ENCODE peak calls at places on chromosomes 2 and 18, in five cellular contexts. One of them, this sample, is unnamed.
A peak's percentile ranks its signal among the peaks of the same experiment; 100 is the strongest.

GRCh38 chr2:177543007-177543760 is 150.6 kb downstream of the AGPS start:
- DNase-seq in lower leg skin: no peak
- DNase-seq in heart right ventricle: no peak
- DNase-seq in HFF-Myc: no peak
- DNase-seq in EH: peak; percentile 74
- DNase-seq in this sample: no peak

GRCh38 chr2:27885246-27885645 is 4.9 kb downstream of the RBKS start:
- DNase-seq in lower leg skin: no peak
- DNase-seq in heart right ventricle: no peak
- DNase-seq in HFF-Myc: no peak
- DNase-seq in EH: peak; percentile 48
- DNase-seq in this sample: no peak

GRCh38 chr2:231821908-231822307 is 35.7 kb downstream of the COPS7B start:
- DNase-seq in lower leg skin: no peak
- DNase-seq in heart right ventricle: no peak
- DNase-seq in HFF-Myc: no peak
- DNase-seq in EH: no peak
- DNase-seq in this sample: no peak

GRCh38 chr2:70143314-70144150 is 47.3 kb downstream of the C2orf42 start:
- DNase-seq in lower leg skin: peak; percentile 90
- DNase-seq in heart right ventricle: no peak
- DNase-seq in HFF-Myc: no peak
- DNase-seq in EH: peak; percentile 61
- DNase-seq in this sample: peak; percentile 68

GRCh38 chr2:237727363-237727762 is 71.2 kb upstream of the RBM44 start:
- DNase-seq in lower leg skin: peak; percentile 75
- DNase-seq in heart right ventricle: no peak
- DNase-seq in HFF-Myc: no peak
- DNase-seq in EH: peak; percentile 55
- DNase-seq in this sample: peak; percentile 69

GRCh38 chr18:59950215-59950944 is 50.6 kb downstream of the PMAIP1 start:
- DNase-seq in lower leg skin: no peak
- DNase-seq in heart right ventricle: no peak
- DNase-seq in HFF-Myc: no peak
- DNase-seq in EH: no peak
- DNase-seq in this sample: no peak

GRCh38 chr2:144453039-144453336 is 66.9 kb downstream of the ZEB2 start:
- DNase-seq in lower leg skin: no peak
- DNase-seq in heart right ventricle: no peak
- DNase-seq in HFF-Myc: no peak
- DNase-seq in EH: peak; percentile 33
- DNase-seq in this sample: no peak

GRCh38 chr2:237259201-237259600 is 154.8 kb downstream of the COL6A3 start:
- DNase-seq in lower leg skin: no peak
- DNase-seq in heart right ventricle: no peak
- DNase-seq in HFF-Myc: no peak
- DNase-seq in EH: peak; percentile 89
- DNase-seq in this sample: no peak

GRCh38 chr2:67165141-67165990 is 231.8 kb upstream of the ETAA1 start:
- DNase-seq in lower leg skin: no peak
- DNase-seq in heart right ventricle: no peak
- DNase-seq in HFF-Myc: no peak
- DNase-seq in EH: no peak
- DNase-seq in this sample: no peak

GRCh38 chr2:127410871-127411396 is 7.3 kb upstream of the PROC start:
- DNase-seq in lower leg skin: no peak
- DNase-seq in heart right ventricle: no peak
- DNase-seq in HFF-Myc: peak; percentile 68
- DNase-seq in EH: peak; percentile 92
- DNase-seq in this sample: no peak

GRCh38 chr18:54405290-54405689 is 47.6 kb downstream of the C18orf54 start:
- DNase-seq in lower leg skin: no peak
- DNase-seq in heart right ventricle: no peak
- DNase-seq in HFF-Myc: no peak
- DNase-seq in EH: no peak
- DNase-seq in this sample: no peak

GRCh38 chr2:71070294-71071025 is 2.0 kb downstream of the NAGK start:
- DNase-seq in lower leg skin: peak; percentile 89
- DNase-seq in heart right ventricle: no peak
- DNase-seq in HFF-Myc: no peak
- DNase-seq in EH: peak; percentile 59
- DNase-seq in this sample: no peak

GRCh38 chr2:229728360-229728759 is 14.0 kb upstream of the DNER start:
- DNase-seq in lower leg skin: no peak
- DNase-seq in heart right ventricle: no peak
- DNase-seq in HFF-Myc: no peak
- DNase-seq in EH: peak; percentile 35
- DNase-seq in this sample: no peak

GRCh38 chr18:67599277-67599676 is 82.8 kb upstream of the DSEL start:
- DNase-seq in lower leg skin: no peak
- DNase-seq in heart right ventricle: no peak
- DNase-seq in HFF-Myc: peak; percentile 38
- DNase-seq in EH: peak; percentile 60
- DNase-seq in this sample: no peak

GRCh38 chr2:3210257-3210656 is 167.4 kb downstream of the EIPR1 start:
- DNase-seq in lower leg skin: no peak
- DNase-seq in heart right ventricle: no peak
- DNase-seq in HFF-Myc: no peak
- DNase-seq in EH: no peak
- DNase-seq in this sample: no peak

GRCh38 chr2:174970092-174970491 is 35.1 kb downstream of the CHN1 start:
- DNase-seq in lower leg skin: no peak
- DNase-seq in heart right ventricle: no peak
- DNase-seq in HFF-Myc: no peak
- DNase-seq in EH: peak; percentile 25
- DNase-seq in this sample: no peak

GRCh38 chr18:34122724-34123334 is 101.9 kb downstream of the NOL4 start:
- DNase-seq in lower leg skin: no peak
- DNase-seq in heart right ventricle: no peak
- DNase-seq in HFF-Myc: peak; percentile 30
- DNase-seq in EH: peak; percentile 44
- DNase-seq in this sample: no peak

GRCh38 chr2:207423886-207424285 is 105.9 kb upstream of the CREB1 start:
- DNase-seq in lower leg skin: no peak
- DNase-seq in heart right ventricle: no peak
- DNase-seq in HFF-Myc: peak; percentile 79
- DNase-seq in EH: peak; percentile 96
- DNase-seq in this sample: no peak

GRCh38 chr2:130390460-130391057 is 34.7 kb downstream of the PTPN18 start:
- DNase-seq in lower leg skin: peak; percentile 86
- DNase-seq in heart right ventricle: peak; percentile 42
- DNase-seq in HFF-Myc: no peak
- DNase-seq in EH: no peak
- DNase-seq in this sample: peak; percentile 82

GRCh38 chr2:43149482-43150107 is 76.8 kb downstream of the ZFP36L2 start:
- DNase-seq in lower leg skin: no peak
- DNase-seq in heart right ventricle: no peak
- DNase-seq in HFF-Myc: no peak
- DNase-seq in EH: no peak
- DNase-seq in this sample: no peak

GRCh38 chr2:155391613-155392012 is 693.1 kb downstream of the KCNJ3 start:
- DNase-seq in lower leg skin: no peak
- DNase-seq in heart right ventricle: no peak
- DNase-seq in HFF-Myc: no peak
- DNase-seq in EH: no peak
- DNase-seq in this sample: no peak

GRCh38 chr2:132916219-132916618 is 246.2 kb upstream of the LYPD1 start:
- DNase-seq in lower leg skin: no peak
- DNase-seq in heart right ventricle: no peak
- DNase-seq in HFF-Myc: no peak
- DNase-seq in EH: no peak
- DNase-seq in this sample: no peak

GRCh38 chr2:154758871-154759270 is 60.4 kb downstream of the KCNJ3 start:
- DNase-seq in lower leg skin: no peak
- DNase-seq in heart right ventricle: no peak
- DNase-seq in HFF-Myc: no peak
- DNase-seq in EH: no peak
- DNase-seq in this sample: no peak

GRCh38 chr2:127067620-127068350 is 39.2 kb downstream of the BIN1 start:
- DNase-seq in lower leg skin: peak; percentile 95
- DNase-seq in heart right ventricle: peak; percentile 64
- DNase-seq in HFF-Myc: no peak
- DNase-seq in EH: peak; percentile 50
- DNase-seq in this sample: peak; percentile 88

GRCh38 chr2:70703900-70704549 is 64.0 kb downstream of the ADD2 start:
- DNase-seq in lower leg skin: peak; percentile 50
- DNase-seq in heart right ventricle: no peak
- DNase-seq in HFF-Myc: peak; percentile 47
- DNase-seq in EH: peak; percentile 24
- DNase-seq in this sample: no peak

GRCh38 chr18:67133669-67134068 is 382.9 kb downstream of the DSEL start:
- DNase-seq in lower leg skin: no peak
- DNase-seq in heart right ventricle: no peak
- DNase-seq in HFF-Myc: no peak
- DNase-seq in EH: no peak
- DNase-seq in this sample: no peak

GRCh38 chr2:222057249-222058073 is 241.3 kb downstream of the PAX3 start:
- DNase-seq in lower leg skin: no peak
- DNase-seq in heart right ventricle: no peak
- DNase-seq in HFF-Myc: no peak
- DNase-seq in EH: peak; percentile 27
- DNase-seq in this sample: no peak

This sample was measured in kidney.